ENCODE peak calls at places on chromosomes 11 and 22, in four cellular contexts. B, R, U and D are unnamed samples.

GRCh38 chr11:117930668-117931330 is 1.6 kb upstream of the TMPRSS13 start:
- DNase-seq in U (no peak), B (no peak), R (no peak), D (no peak)

GRCh38 chr11:92626624-92627023 is 342.8 kb upstream of the MTNR1B start:
- DNase-seq in B (no peak), U (no peak), R (no peak), D (no peak)

GRCh38 chr11:121657191-121657590 is 204.4 kb upstream of the SORL1-AS1 start:
- DNase-seq in R (no peak), B (no peak), U (no peak), D (no peak)

GRCh38 chr11:73797457-73797856 is 9.8 kb downstream of the MRPL48 start:
- DNase-seq in B (no peak), U (no peak), R (no peak), D (no peak)

GRCh38 chr11:28836285-28837081 is 728.3 kb downstream of the METTL15 start:
- DNase-seq in U (no peak), B (no peak), R (peak), D (peak)

GRCh38 chr22:48755332-48755949 is 1072.2 kb downstream of the BRD1 start:
- DNase-seq in U (no peak), B (no peak), R (no peak), D (no peak)

GRCh38 chr11:107468596-107468995 is 11.0 kb upstream of the CWF19L2 start:
- DNase-seq in B (no peak), R (peak), U (no peak), D (peak)

GRCh38 chr11:110153474-110153873 is 60.3 kb downstream of the ZC3H12C start:
- DNase-seq in U (no peak), R (no peak), B (no peak), D (no peak)

GRCh38 chr11:118640332-118641154 is 33.1 kb downstream of the PHLDB1 start:
- DNase-seq in R (no peak), U (no peak), B (no peak), D (no peak)

GRCh38 chr22:25844601-25845000 is 102.6 kb downstream of the MYO18B start:
- DNase-seq in B (no peak), U (no peak), R (no peak), D (no peak)

GRCh38 chr11:95680169-95680929 is 109.2 kb downstream of the FAM76B start:
- DNase-seq in R (peak), U (no peak), B (no peak), D (peak)

GRCh38 chr11:75431533-75432525 is 1.2 kb downstream of the KLHL35 start:
- DNase-seq in R (no peak), B (no peak), U (no peak), D (no peak)

GRCh38 chr22:21818487-21819182 is 48.8 kb downstream of the MAPK1 start:
- DNase-seq in U (no peak), R (no peak), B (no peak), D (no peak)

GRCh38 chr11:64044730-64045386 is 9.1 kb downstream of the FLRT1 start:
- DNase-seq in R (no peak), U (no peak), B (no peak), D (no peak)

GRCh38 chr11:45880772-45881570 is 4.5 kb upstream of the MAPK8IP1 start:
- DNase-seq in U (no peak), R (no peak), B (no peak), D (no peak)

GRCh38 chr11:30917859-30918478 is 331.8 kb upstream of the MPPED2 start:
- DNase-seq in U (peak), R (peak), B (peak), D (peak)

GRCh38 chr22:44915441-44915840 is 94.4 kb downstream of the PHF21B start:
- DNase-seq in B (no peak), U (no peak), R (no peak), D (no peak)

GRCh38 chr22:29339381-29340235 is 24.1 kb upstream of the RASL10A start:
- DNase-seq in R (no peak), B (no peak), U (no peak), D (no peak)

GRCh38 chr11:68469122-68469521 is 8.6 kb downstream of the PPP6R3 start:
- DNase-seq in B (no peak), R (no peak), U (no peak), D (peak)

GRCh38 chr11:108199446-108200321 is 22.8 kb downstream of the NPAT start:
- DNase-seq in B (no peak), R (peak), U (no peak), D (peak)

GRCh38 chr11:126407101-126407521 is 51.6 kb downstream of the ST3GAL4 start:
- DNase-seq in B (no peak), U (no peak), R (no peak), D (no peak)

GRCh38 chr11:75200051-75200450 is 40.5 kb upstream of the TPBGL start:
- DNase-seq in U (no peak), B (no peak), R (no peak), D (no peak)

GRCh38 chr11:86230196-86230813 is 14.2 kb upstream of the EED start:
- DNase-seq in U (no peak), R (peak), B (no peak), D (no peak)

GRCh38 chr11:87235366-87235765 is 197.6 kb downstream of the TMEM135 start:
- DNase-seq in R (no peak), B (no peak), U (no peak), D (no peak)

GRCh38 chr11:75583710-75584658 is 21.9 kb downstream of the SERPINH1 start:
- DNase-seq in R (peak), B (peak), U (peak), D (peak)

GRCh38 chr11:121467965-121468364 is 15.2 kb upstream of the SORL1-AS1 start:
- DNase-seq in U (no peak), R (no peak), B (no peak), D (no peak)

GRCh38 chr11:15742626-15743243 is 613.6 kb downstream of the SOX6 start:
- DNase-seq in B (no peak), R (peak), U (peak), D (peak)

GRCh38 chr11:8381871-8382396 is 118.3 kb upstream of the LMO1 start:
- DNase-seq in B (no peak), U (no peak), R (no peak), D (no peak)

GRCh38 chr11:2577071-2578005 is 122.5 kb downstream of the KCNQ1OT1 start:
- DNase-seq in U (no peak), B (no peak), R (no peak), D (no peak)
- H3K4me3 ChIP-seq in U (no peak), B (no peak), R (no peak), D (no peak)

GRCh38 chr11:46914363-46914762 is 4.0 kb downstream of the LRP4 start:
- DNase-seq in B (peak), R (peak), U (no peak), D (peak)

GRCh38 chr11:46914910-46915309 is 3.4 kb downstream of the LRP4 start:
- DNase-seq in R (no peak), B (no peak), U (no peak), D (no peak)

GRCh38 chr11:46916251-46916650 is 2.1 kb downstream of the LRP4 start:
- DNase-seq in U (no peak), R (peak), B (no peak), D (no peak)

GRCh38 chr11:46913484-46913883 is 4.9 kb downstream of the LRP4 start:
- DNase-seq in R (no peak), U (no peak), B (no peak), D (no peak)

GRCh38 chr11:46912526-46913150 is 5.7 kb downstream of the LRP4 start:
- DNase-seq in R (no peak), B (no peak), U (peak), D (no peak)
- H3K4me3 ChIP-seq in R (no peak), B (no peak), U (peak), D (no peak)

DNA sequence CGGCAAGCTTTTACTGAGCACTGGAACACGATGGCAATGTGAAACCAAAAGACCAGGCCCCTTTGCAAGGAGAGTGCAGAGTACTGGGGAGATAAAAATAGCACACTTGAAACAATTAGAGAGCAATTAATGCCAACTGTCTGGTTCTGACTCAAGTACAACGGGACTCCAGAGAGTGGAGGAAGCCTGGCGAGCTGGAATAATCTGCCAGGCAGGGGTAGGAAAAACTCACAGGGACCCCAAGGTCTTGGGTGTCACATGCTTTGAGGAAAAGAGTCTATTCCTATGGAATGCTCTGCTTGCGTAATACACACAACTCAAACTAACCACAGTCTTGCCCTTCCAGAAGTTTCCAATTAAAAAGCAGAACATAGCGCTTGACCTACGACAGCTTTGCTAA is 113.0 kb upstream of the CLMP start:
- DNase-seq in B (peak), U (no peak), R (peak), D (peak)
- H3K4me3 ChIP-seq in B (no peak), U (no peak), R (no peak), D (no peak)

GRCh38 chr22:33188316-33188715 is 130.1 kb upstream of the SYN3 start:
- DNase-seq in B (no peak), U (no peak), R (peak), D (no peak)
- H3K4me3 ChIP-seq in B (no peak), U (no peak), R (no peak), D (no peak)

GRCh38 chr22:46502346-46502745 is 35.1 kb downstream of the CELSR1 start:
- DNase-seq in B (no peak), U (no peak), R (no peak), D (no peak)

GRCh38 chr22:46501701-46502100 is 35.7 kb downstream of the CELSR1 start:
- DNase-seq in U (no peak), R (peak), B (no peak), D (peak)

GRCh38 chr22:46502776-46503175 is 34.6 kb downstream of the CELSR1 start:
- DNase-seq in U (no peak), B (no peak), R (no peak), D (no peak)

GRCh38 chr22:46507451-46508390 is 29.7 kb downstream of the CELSR1 start:
- DNase-seq in R (no peak), U (peak), B (no peak), D (no peak)

GRCh38 chr22:46504586-46504985 is 32.8 kb downstream of the CELSR1 start:
- DNase-seq in U (no peak), B (no peak), R (no peak), D (no peak)
- H3K4me3 ChIP-seq in U (no peak), B (no peak), R (no peak), D (no peak)

DNA sequence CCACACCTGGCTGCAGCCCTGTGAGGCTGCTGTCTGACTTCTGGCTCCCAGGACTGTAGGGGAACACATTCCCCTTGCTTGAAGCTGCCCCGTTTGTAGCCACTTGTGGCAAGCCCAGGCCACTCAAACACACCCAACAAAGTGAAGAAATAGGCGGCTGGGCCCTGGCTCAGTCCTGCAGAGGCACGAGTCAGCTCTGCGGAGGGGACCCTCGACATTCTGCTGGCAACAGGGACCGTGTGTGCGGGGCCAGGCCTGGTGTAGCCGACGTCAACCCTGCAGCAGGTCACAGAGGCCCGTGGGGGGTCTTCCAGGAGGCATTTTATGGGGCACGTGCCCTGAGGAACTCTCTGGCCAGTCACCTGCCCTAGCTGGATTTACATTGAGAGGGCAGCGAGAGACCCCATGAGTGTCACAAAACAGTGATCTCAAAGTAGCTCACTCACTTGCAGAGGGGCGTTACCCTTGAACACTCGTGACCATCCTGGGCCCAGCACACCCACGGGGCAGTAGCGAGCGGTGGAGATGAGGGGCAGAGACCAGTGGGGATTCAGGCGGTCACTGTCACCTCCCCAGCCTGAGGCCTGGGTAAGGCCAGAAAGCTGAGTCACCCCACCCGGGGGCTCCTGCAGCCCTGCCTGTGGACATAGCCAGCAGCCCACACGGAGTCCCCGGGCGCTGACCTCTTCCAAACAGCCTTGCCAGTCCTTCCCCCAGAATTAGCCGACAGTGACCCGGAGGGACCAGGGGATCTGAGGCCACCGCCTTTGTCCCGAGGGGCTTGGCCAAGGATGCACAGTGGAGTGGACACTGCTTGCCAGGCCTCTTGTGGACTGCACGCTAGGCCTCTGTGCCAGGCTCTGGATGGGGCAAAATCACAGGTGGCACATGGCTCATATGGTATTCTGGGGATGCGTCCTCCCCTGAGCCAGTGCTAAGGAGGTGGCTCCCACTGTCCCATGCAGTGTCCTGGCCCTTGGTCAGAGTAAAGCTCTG is 139.5 kb downstream of the CTTN start:
- DNase-seq in R (no peak), U (no peak), B (no peak), D (no peak)
- H3K4me3 ChIP-seq in R (no peak), U (no peak), B (no peak), D (no peak)

GRCh38 chr22:19766506-19767426 is 6.2 kb downstream of the TBX1 start:
- DNase-seq in R (peak), U (no peak), B (no peak), D (no peak)

GRCh38 chr22:19764050-19764593 is 3.5 kb downstream of the TBX1 start:
- DNase-seq in U (no peak), R (no peak), B (no peak), D (no peak)

GRCh38 chr22:19764636-19765476 is 4.3 kb downstream of the TBX1 start:
- DNase-seq in U (no peak), B (no peak), R (no peak), D (no peak)

GRCh38 chr22:19766235-19766505 is 5.6 kb downstream of the TBX1 start:
- DNase-seq in U (no peak), R (no peak), B (no peak), D (no peak)

DNA sequence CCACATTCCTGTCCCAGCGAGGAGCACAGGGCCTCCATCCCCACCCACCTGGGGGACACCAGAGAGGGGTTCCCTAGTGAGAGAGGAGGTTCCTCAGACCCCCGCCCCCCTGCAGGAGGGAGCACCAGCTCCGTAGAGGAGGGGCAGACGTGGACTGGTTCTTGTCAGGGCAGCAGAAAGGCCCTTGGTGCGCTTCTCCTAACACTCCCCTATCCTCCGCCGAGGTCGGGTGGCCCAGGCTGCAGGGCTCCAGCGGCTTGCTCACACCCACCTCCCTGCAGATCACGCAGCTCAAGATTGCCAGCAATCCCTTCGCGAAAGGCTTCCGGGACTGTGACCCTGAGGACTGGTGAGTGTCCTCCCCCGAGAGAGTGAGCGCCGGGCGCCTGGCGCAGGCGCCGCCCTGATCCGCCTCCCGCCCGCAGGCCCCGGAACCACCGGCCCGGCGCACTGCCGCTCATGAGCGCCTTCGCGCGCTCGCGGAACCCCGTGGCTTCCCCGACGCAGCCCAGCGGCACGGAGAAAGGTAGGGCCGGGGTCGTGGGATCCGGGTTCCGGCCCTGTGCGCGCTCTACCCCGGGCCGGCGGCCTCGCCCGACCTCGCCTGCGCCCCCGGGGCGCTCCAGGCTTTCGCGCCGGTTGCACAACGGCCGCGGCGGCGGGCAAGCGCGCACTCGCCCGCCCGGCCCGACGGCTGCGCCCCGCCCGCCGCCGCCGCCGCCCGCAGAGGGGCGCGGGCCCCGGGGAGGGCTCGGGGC is 5.1 kb downstream of the TBX1 start:
- DNase-seq in R (peak), U (no peak), B (no peak), D (no peak)
- H3K4me3 ChIP-seq in R (peak), U (no peak), B (no peak), D (no peak)

GRCh38 chr22:19733755-19734154 is 10.4 kb downstream of the GP1BB start:
- DNase-seq in U (no peak), R (no peak), B (no peak), D (no peak)
- H3K4me3 ChIP-seq in U (no peak), R (no peak), B (no peak), D (no peak)

GRCh38 chr11:44066732-44067131 is 662 bp downstream of the ACCS start:
- DNase-seq in U (no peak), B (no peak), R (peak), D (peak)
- H3K4me3 ChIP-seq in U (peak), B (peak), R (peak), D (peak)

GRCh38 chr11:61697093-61697492 is 16.9 kb downstream of the DAGLA start:
- DNase-seq in B (no peak), U (no peak), R (no peak), D (no peak)

GRCh38 chr11:61693897-61694840 is 14.0 kb downstream of the DAGLA start:
- DNase-seq in R (no peak), U (no peak), B (peak), D (no peak)

GRCh38 chr11:61696602-61697001 is 16.4 kb downstream of the DAGLA start:
- DNase-seq in U (no peak), R (no peak), B (no peak), D (no peak)

GRCh38 chr11:61694971-61695706 is 14.9 kb downstream of the DAGLA start:
- DNase-seq in U (no peak), B (peak), R (peak), D (no peak)

DNA sequence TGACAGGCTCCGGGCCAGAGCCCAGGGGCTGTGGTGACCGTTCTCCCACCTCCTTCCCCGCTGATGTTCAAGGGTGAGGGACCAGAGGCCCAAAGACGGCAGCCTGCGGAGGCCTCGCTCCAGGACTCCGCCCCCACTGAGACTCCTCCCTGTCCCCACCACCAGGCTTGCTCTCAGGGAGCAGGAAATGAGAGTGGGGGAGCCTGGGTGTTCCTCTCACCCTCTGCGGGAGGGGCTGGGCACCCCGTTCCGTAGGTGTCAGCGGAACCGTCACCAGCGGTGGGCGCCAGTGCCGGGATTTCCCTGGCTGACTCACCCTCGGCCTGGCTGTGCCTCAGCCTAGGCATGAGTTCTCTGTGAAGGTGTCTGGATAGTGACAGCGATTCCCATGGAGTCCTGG is 15.7 kb downstream of the DAGLA start:
- DNase-seq in U (no peak), R (peak), B (peak), D (peak)
- H3K4me3 ChIP-seq in U (no peak), R (no peak), B (no peak), D (no peak)